ENCODE peak calls at places on chromosomes 6 and 20, in eight cellular contexts. Q is iPS DF 6.9; R is amniotic epithelial cell; I is memory B cell; G is skeletal muscle cell; X is HTR-8/SVneo; M is stimulated activated CD4-positive, alpha-beta T cell treated with anti-CD3 and anti-CD28 coated beads, Interleukin-1b, Interleukin-23, amount 100 ng/mL, for 24 hours; W is glutamatergic neuron. J is an unnamed sample.

GRCh38 chr6:116190550-116190949 is 63.3 kb downstream of the TSPYL4 start:
- DNase-seq in Q (no peak), M (no peak), R (peak), X (no peak), W (no peak), G (peak), I (no peak), J (peak)

GRCh38 chr6:41588083-41588482 is 41.9 kb downstream of the FOXP4 start:
- DNase-seq in X (no peak), Q (no peak), R (no peak), I (no peak), W (peak), M (no peak), G (no peak), J (no peak)

GRCh38 chr6:90911600-90911999 is 324.7 kb upstream of the MAP3K7 start:
- DNase-seq in M (no peak), Q (no peak), R (no peak), W (no peak), X (no peak), G (no peak), I (no peak), J (no peak)

GRCh38 chr6:163720005-163720404 is 305.5 kb downstream of the QKI start:
- DNase-seq in M (no peak), R (no peak), W (no peak), G (no peak), X (no peak), Q (no peak), I (no peak), J (no peak)

GRCh38 chr6:64054870-64055269 is 419.3 kb downstream of the PHF3 start:
- DNase-seq in M (no peak), I (no peak), X (no peak), W (no peak), R (no peak), Q (no peak), G (no peak), J (no peak)

GRCh38 chr6:148611213-148611612 is 135.6 kb upstream of the UST start:
- DNase-seq in M (no peak), X (no peak), W (no peak), I (no peak), G (peak), R (peak), Q (no peak), J (no peak)

GRCh38 chr6:168496932-168497331 is 55.9 kb downstream of the SMOC2 start:
- DNase-seq in Q (no peak), W (no peak), R (no peak), M (no peak), I (no peak), G (no peak), X (no peak), J (no peak)

GRCh38 chr20:45060341-45060740 is 40.6 kb downstream of the KCNS1 start:
- DNase-seq in W (no peak), X (no peak), Q (no peak), M (no peak), R (no peak), G (no peak), I (no peak), J (no peak)

GRCh38 chr6:150695652-150696051 is 96.0 kb downstream of the PLEKHG1 start:
- DNase-seq in X (no peak), M (no peak), W (no peak), R (peak), Q (no peak), I (no peak), G (no peak), J (no peak)

GRCh38 chr20:22810626-22811559 is 224.2 kb upstream of the SSTR4 start:
- DNase-seq in M (no peak), I (no peak), R (no peak), Q (no peak), W (no peak), X (no peak), G (peak), J (no peak)

GRCh38 chr6:67916389-67916788 is 718.7 kb upstream of the ADGRB3 start:
- DNase-seq in G (peak), Q (no peak), I (no peak), X (peak), M (no peak), W (no peak), R (peak), J (no peak)

GRCh38 chr6:113522376-113522775 is 334.8 kb upstream of the MARCKS start:
- DNase-seq in I (no peak), M (no peak), X (no peak), Q (no peak), R (no peak), G (no peak), W (no peak), J (no peak)

GRCh38 chr6:157996201-157996712 is 14.6 kb downstream of the SYNJ2 start:
- DNase-seq in G (no peak), W (no peak), Q (no peak), I (no peak), M (no peak), R (no peak), X (no peak), J (no peak)

GRCh38 chr20:58340853-58341252 is 31.3 kb downstream of the RAB22A start:
- DNase-seq in G (no peak), W (no peak), I (no peak), Q (no peak), M (no peak), X (peak), R (no peak), J (peak)

GRCh38 chr6:13953061-13953705 is 28.4 kb downstream of the RNF182 start:
- DNase-seq in Q (no peak), R (no peak), W (no peak), I (no peak), M (no peak), G (no peak), X (peak), J (peak)

GRCh38 chr6:105879902-105880547 is 206.1 kb upstream of the PRDM1 start:
- DNase-seq in G (no peak), X (no peak), W (no peak), R (no peak), Q (no peak), I (no peak), M (no peak), J (no peak)

GRCh38 chr6:124551711-124552233 is 410.5 kb upstream of the RNF217 start:
- DNase-seq in Q (no peak), R (peak), W (no peak), G (no peak), I (no peak), X (no peak), M (no peak), J (no peak)

GRCh38 chr6:2990179-2990931 is 9.3 kb upstream of the NQO2 start:
- DNase-seq in X (no peak), I (no peak), M (no peak), G (no peak), W (no peak), Q (no peak), R (peak), J (no peak)

GRCh38 chr6:167973092-167973880 is 24.2 kb upstream of the KIF25 start:
- DNase-seq in Q (no peak), W (no peak), G (no peak), M (no peak), I (no peak), R (no peak), X (no peak), J (no peak)

GRCh38 chr6:39879535-39879934 is 54.7 kb downstream of the MOCS1 start:
- DNase-seq in M (no peak), W (no peak), X (no peak), R (no peak), G (no peak), Q (no peak), I (no peak), J (no peak)

GRCh38 chr20:1685304-1686052 is 27.9 kb upstream of the SIRPG start:
- DNase-seq in G (no peak), W (no peak), R (no peak), Q (no peak), X (no peak), M (no peak), I (no peak), J (no peak)

GRCh38 chr6:169881398-169881797 is 130.0 kb downstream of the ERMARD start:
- DNase-seq in I (no peak), W (no peak), M (no peak), X (no peak), G (no peak), Q (no peak), R (no peak), J (no peak)

GRCh38 chr6:2471474-2471873 is 226.1 kb upstream of the GMDS start:
- DNase-seq in R (no peak), M (no peak), X (no peak), I (no peak), W (no peak), G (no peak), Q (no peak), J (no peak)

GRCh38 chr6:32973144-32973854 is 4.9 kb downstream of the BRD2 start:
- DNase-seq in M (no peak), W (peak), X (no peak), I (peak), Q (no peak), R (no peak), G (no peak), J (peak)

GRCh38 chr6:147448212-147448611 is 60.3 kb upstream of the SAMD5 start:
- DNase-seq in I (no peak), G (no peak), Q (peak), R (no peak), W (peak), X (no peak), M (no peak), J (no peak)

GRCh38 chr20:63529861-63530787 is 7.1 kb downstream of the PTK6 start:
- DNase-seq in G (no peak), W (peak), M (no peak), X (no peak), I (no peak), R (no peak), Q (no peak), J (no peak)

GRCh38 chr20:45313943-45314342 is 5.8 kb upstream of the MATN4 start:
- DNase-seq in X (no peak), G (no peak), I (no peak), M (no peak), W (no peak), R (no peak), Q (no peak), J (no peak)

GRCh38 chr20:58855506-58856314 is 3.2 kb downstream of the GNAS start:
- DNase-seq in I (no peak), M (no peak), R (no peak), Q (no peak), W (no peak), G (no peak), X (no peak), J (no peak)

GRCh38 chr6:31725502-31726350 is 2.6 kb downstream of the MPIG6B start:
- DNase-seq in M (no peak), W (no peak), Q (no peak), R (peak), I (no peak), G (no peak), X (no peak), J (no peak)

J was measured in HT1080.